ENCODE peak calls at places on chromosomes 16 and 17, in ten cellular contexts. X, D, T, G, F, U, Y, Z, E and H are unnamed samples.

GRCh38 chr16:15996432-15997109 is 47.2 kb downstream of the ABCC1 start:
- DNase-seq in U (peak; percentile 48), T (peak; percentile 52), D (peak; percentile 83), E (peak; percentile 94), F (no peak), X (peak; percentile 80), G (peak; percentile 67), Y (peak; percentile 91), Z (peak; percentile 70), H (peak; percentile 61)

GRCh38 chr17:19433240-19433639 is 22.2 kb downstream of the RNF112 start:
- DNase-seq in D (no peak), U (peak; percentile 30), F (no peak), X (no peak), T (no peak), Z (no peak), Y (no peak), G (no peak), E (no peak), H (no peak)

GRCh38 chr16:80084614-80085013 is 456.2 kb upstream of the DYNLRB2 start:
- DNase-seq in F (no peak), G (no peak), Z (peak; percentile 13), U (peak; percentile 85), D (peak; percentile 55), Y (peak; percentile 38), T (no peak), X (peak; percentile 61), E (peak; percentile 75), H (no peak)

GRCh38 chr17:50956409-50956749 is 90.2 kb upstream of the TOB1 start:
- DNase-seq in X (no peak), D (no peak), F (peak; percentile 86), Y (no peak), T (no peak), Z (no peak), U (no peak), E (no peak), G (no peak), H (no peak)

GRCh38 chr16:55476625-55477533 is 2.1 kb upstream of the MMP2 start:
- DNase-seq in D (peak; percentile 69), F (peak; percentile 90), E (no peak), Y (no peak), G (no peak), X (peak; percentile 70), Z (peak; percentile 67), U (no peak), T (no peak), H (no peak)

GRCh38 chr16:23771027-23771426 is 16.2 kb downstream of the CHP2 start:
- DNase-seq in Z (no peak), U (peak; percentile 84), E (no peak), F (no peak), X (no peak), Y (no peak), G (no peak), T (no peak), D (no peak), H (no peak)

GRCh38 chr17:60139438-60140285 is 10.1 kb upstream of the CA4 start:
- DNase-seq in X (peak; percentile 83), Y (peak; percentile 76), G (peak; percentile 87), T (no peak), F (peak; percentile 90), Z (peak; percentile 79), U (peak; percentile 79), E (peak; percentile 68), D (peak; percentile 55), H (peak; percentile 11)

GRCh38 chr17:79947351-79948031 is 88.2 kb downstream of the TBC1D16 start:
- DNase-seq in F (peak; percentile 83), U (no peak), X (peak; percentile 34), Y (peak; percentile 63), Z (peak; percentile 13), T (no peak), G (peak; percentile 60), E (no peak), D (no peak), H (peak; percentile 61)

GRCh38 chr17:57432507-57433277 is 176.4 kb downstream of the MSI2 start:
- DNase-seq in X (no peak), U (peak; percentile 86), F (no peak), Z (no peak), T (no peak), E (no peak), Y (no peak), G (no peak), D (no peak), H (no peak)

GRCh38 chr17:9948967-9949366 is 43.9 kb upstream of the RCVRN start:
- DNase-seq in E (no peak), G (no peak), Z (peak; percentile 29), D (no peak), T (no peak), Y (no peak), X (no peak), F (no peak), U (no peak), H (no peak)

GRCh38 chr16:50547340-50547865 is 793 bp upstream of the NKD1 start:
- DNase-seq in E (peak; percentile 38), T (peak; percentile 82), U (peak; percentile 46), Y (peak; percentile 10), Z (peak; percentile 39), G (no peak), D (no peak), F (no peak), X (peak; percentile 71), H (peak; percentile 30)

GRCh38 chr17:2374549-2375285 is 26.1 kb downstream of the MNT start:
- DNase-seq in Z (no peak), T (no peak), F (no peak), X (no peak), G (no peak), Y (no peak), U (peak; percentile 95), D (no peak), E (no peak), H (no peak)

GRCh38 chr16:88763502-88764053 is 21.4 kb downstream of the PIEZO1 start:
- DNase-seq in Y (no peak), E (no peak), U (peak; percentile 96), Z (no peak), F (no peak), X (no peak), D (no peak), T (no peak), G (peak; percentile 82), H (no peak)

GRCh38 chr16:69373019-69373418 is 12.8 kb downstream of the TERF2 start:
- DNase-seq in F (no peak), D (no peak), Z (no peak), Y (no peak), T (no peak), G (no peak), U (no peak), E (no peak), X (no peak), H (no peak)

GRCh38 chr16:30633526-30633925 is 17.2 kb upstream of the PRR14 start:
- DNase-seq in G (no peak), T (no peak), Z (no peak), U (no peak), X (no peak), D (no peak), Y (no peak), F (peak; percentile 79), E (no peak), H (no peak)

DNA sequence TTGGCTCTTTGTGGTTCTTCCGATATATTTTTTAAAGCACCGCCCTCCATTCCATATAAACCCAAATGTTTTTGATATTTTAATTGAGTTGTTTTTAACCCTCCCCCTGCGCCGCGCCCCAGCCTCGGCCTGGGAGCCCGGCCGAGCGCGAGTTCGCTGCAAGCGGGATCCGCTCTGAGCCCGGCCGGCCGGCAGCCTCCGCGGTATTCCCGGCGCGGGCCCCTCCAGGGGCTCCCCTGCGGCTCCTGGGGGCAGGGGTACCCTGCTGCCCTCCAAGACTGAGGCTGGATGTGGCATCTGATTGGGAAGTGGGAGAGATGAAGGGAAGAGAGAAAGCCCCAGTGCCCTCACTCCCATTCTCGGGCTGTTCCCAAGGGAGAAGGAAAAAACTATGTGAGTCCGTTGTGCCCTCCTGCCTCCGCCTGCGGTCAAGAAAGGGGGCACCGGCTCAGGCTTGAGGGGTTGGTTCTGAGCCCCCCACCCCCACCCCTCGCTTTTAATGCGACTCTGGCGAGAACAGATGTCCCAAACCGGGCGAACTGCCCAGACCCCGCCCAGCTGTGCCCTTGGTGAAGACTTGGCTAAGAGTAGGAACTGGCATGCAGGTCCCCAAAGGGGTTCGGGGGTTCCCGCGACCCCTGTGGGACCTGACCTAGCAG is 8.6 kb downstream of the NEUROD2 start:
- DNase-seq in G (no peak), D (no peak), Z (no peak), X (no peak), T (peak; percentile 62), U (no peak), F (no peak), E (no peak), Y (no peak), H (peak; percentile 39)
- H3K4me3 ChIP-seq in G (no peak overlapping the region), D (no peak overlapping the region), Z (peak overlapping the region; percentile 30), X (no peak overlapping the region), T (no peak overlapping the region), U (no peak overlapping the region), F (no peak overlapping the region), E (peak overlapping the region; percentile 15), Y (no peak overlapping the region), H (no peak overlapping the region)

DNA sequence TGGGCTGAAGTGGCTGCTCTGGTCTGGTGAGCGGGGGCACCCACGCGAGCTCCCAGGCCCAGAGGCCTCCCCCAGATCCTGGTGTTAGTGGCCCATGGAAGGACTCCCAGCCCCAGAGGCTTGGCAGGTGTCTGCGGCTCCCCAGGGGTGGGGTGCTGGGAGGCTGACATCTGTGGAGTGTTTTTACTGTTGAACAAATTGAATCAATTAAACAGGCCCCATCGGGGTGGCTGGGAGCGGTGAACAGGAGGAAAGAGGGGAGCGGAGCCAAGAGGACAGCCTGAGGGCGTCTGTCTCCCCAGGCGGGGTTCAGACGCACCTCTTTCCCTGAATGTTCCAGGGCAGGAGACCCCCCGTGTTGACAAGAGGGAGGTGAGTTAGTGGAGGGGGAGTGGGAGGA is 29.9 kb downstream of the ACTG1 start:
- DNase-seq in E (no peak), D (no peak), X (no peak), Z (no peak), F (no peak), Y (no peak), T (no peak), G (no peak), U (no peak), H (no peak)
- H3K4me3 ChIP-seq in E (no peak overlapping the region), D (no peak overlapping the region), X (no peak overlapping the region), Z (peak overlapping the region; percentile 64), F (no peak overlapping the region), Y (no peak overlapping the region), T (no peak overlapping the region), G (no peak overlapping the region), U (no peak overlapping the region), H (no peak overlapping the region)

DNA sequence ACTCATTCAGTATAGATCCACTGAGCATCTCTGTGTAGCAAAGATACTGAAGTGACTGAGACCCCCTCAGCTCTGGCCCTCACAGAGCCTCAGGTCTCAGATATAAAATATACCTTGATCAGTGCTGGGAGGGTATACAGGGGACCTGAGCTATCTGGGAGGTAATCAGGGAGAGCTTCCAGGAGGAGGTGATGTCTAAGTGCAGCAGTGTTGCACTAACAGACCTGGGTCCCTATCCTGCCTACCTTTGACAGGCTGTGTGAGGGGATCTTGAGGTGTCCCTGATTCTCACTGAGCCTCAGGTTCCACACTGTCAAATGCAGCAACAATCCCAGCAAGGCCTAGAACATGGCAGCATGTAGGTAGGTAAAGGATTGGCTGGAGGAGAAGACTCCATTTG is 6.5 kb upstream of the ALKBH5 start:
- DNase-seq in X (no peak), U (no peak), Z (no peak), G (no peak), Y (no peak), F (no peak), E (no peak), T (no peak), D (no peak), H (no peak)
- H3K4me3 ChIP-seq in X (no peak overlapping the region), U (no peak overlapping the region), Z (no peak overlapping the region), G (no peak overlapping the region), Y (no peak overlapping the region), F (no peak overlapping the region), E (no peak overlapping the region), T (no peak overlapping the region), D (no peak overlapping the region), H (no peak overlapping the region)

GRCh38 chr16:17470002-17470870 is 524 bp downstream of the XYLT1 start:
- DNase-seq in T (peak; percentile 55), Y (no peak), E (no peak), Z (peak; percentile 21), F (peak; percentile 90), D (no peak), U (peak; percentile 30), X (peak; percentile 65), G (no peak), H (no peak)
- H3K4me3 ChIP-seq in T (peak overlapping the region; percentile 93), Y (peak overlapping the region; percentile 96), E (peak overlapping the region; percentile 62), Z (peak overlapping the region; percentile 67), F (peak overlapping the region; percentile 40), D (peak overlapping the region; percentile 86), U (peak overlapping the region; percentile 77), X (peak overlapping the region; percentile 70), G (peak overlapping the region; percentile 66), H (peak overlapping the region; percentile 60)